ENCODE peak calls at places on chromosomes 12 and 14, in seven cellular contexts. I is spleen, N is tibial artery, G is IMR-90, F is GM23338, V is ovary, Y is mesenchymal stem cell. A is an unnamed sample. For H3K4me1, the result is how much of the 10 kb centered on the place peaks cover.

GRCh38 chr12:100413006-100413405 is 56.1 kb downstream of the SLC17A8 start:
- DNase-seq in I (no peak), N (no peak), G (no peak), F (no peak), V (no peak), Y (no peak), A (no peak)

GRCh38 chr12:76037130-76038105 is 5.8 kb upstream of the PHLDA1 start:
- DNase-seq in I (no peak), N (no peak), G (peak), F (peak), V (peak), Y (peak), A (peak)

GRCh38 chr12:20404576-20405346 is 36.4 kb downstream of the PDE3A start:
- DNase-seq in I (no peak), N (no peak), G (peak), F (no peak), V (peak), Y (no peak), A (no peak)

GRCh38 chr12:65756956-65757511 is 67.2 kb upstream of the HMGA2 start:
- DNase-seq in I (no peak), N (no peak), G (peak), F (no peak), V (no peak), Y (no peak), A (peak)

GRCh38 chr12:43285248-43285647 is 266.8 kb downstream of the ADAMTS20 start:
- DNase-seq in I (no peak), N (no peak), G (peak), F (no peak), V (no peak), Y (peak), A (peak)

GRCh38 chr12:130357729-130358330 is 20.1 kb downstream of the PIWIL1 start:
- DNase-seq in I (no peak), N (no peak), G (no peak), F (no peak), V (no peak), Y (no peak), A (no peak)

GRCh38 chr14:63895510-63895909 is 42.7 kb downstream of the SYNE2 start:
- DNase-seq in I (no peak), N (no peak), G (no peak), F (no peak), V (no peak), Y (no peak), A (no peak)

GRCh38 chr14:77128414-77128891 is 13.1 kb downstream of the ZDHHC22 start:
- DNase-seq in I (no peak), N (no peak), G (no peak), F (no peak), V (no peak), Y (no peak), A (peak)

GRCh38 chr14:70489579-70490175 is 37.7 kb downstream of the ADAM21 start:
- DNase-seq in I (no peak), N (no peak), G (no peak), F (peak), V (no peak), Y (no peak), A (no peak)

GRCh38 chr12:32897276-32897615 is 669 bp upstream of the PKP2 start:
- DNase-seq in I (no peak), N (no peak), G (no peak), F (no peak), V (no peak), Y (no peak), A (no peak)

GRCh38 chr12:83461326-83461985 is 774.8 kb downstream of the TMTC2 start:
- DNase-seq in I (no peak), N (no peak), G (no peak), F (no peak), V (no peak), Y (peak), A (peak)

GRCh38 chr14:90213099-90213748 is 43.1 kb upstream of the PSMC1 start:
- DNase-seq in I (no peak), N (no peak), G (no peak), F (no peak), V (no peak), Y (no peak), A (no peak)

GRCh38 chr14:104680806-104681688 is 8.4 kb upstream of the INF2 start:
- DNase-seq in I (peak), N (peak), G (peak), F (no peak), V (no peak), Y (peak), A (peak)

GRCh38 chr14:62087191-62087590 is 325.0 kb downstream of the SNAPC1 start:
- DNase-seq in I (no peak), N (no peak), G (no peak), F (no peak), V (no peak), Y (no peak), A (no peak)

DNA sequence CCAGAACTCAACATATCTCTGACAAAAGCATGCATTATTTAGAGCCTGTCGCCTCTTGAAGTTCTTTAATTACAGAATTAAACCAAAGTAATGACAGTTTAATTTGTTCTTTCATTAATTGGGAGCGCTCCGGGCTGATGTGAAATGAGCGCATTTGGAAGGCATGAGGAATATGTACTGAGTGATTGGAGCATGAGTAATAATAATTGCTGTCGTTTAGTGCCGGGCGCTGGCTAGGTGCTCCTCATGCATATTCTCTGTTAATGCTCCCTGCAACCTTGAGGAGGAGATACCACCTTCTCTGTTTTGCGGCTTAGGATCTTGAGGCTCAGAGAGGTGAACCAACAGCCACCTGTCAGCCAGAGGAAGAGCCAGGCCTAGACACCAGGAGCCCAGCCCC is 120.5 kb downstream of the SLC25A47 start:
- DNase-seq in I (no peak), N (no peak), G (peak), F (no peak), V (no peak), Y (no peak), A (peak)
- H3K4me1 ChIP-seq in I (under half), N (under half), G (under half), F (under half), V (under half), Y (under half), A (under half)

GRCh38 chr12:39505025-39505424 is 62.1 kb upstream of the KIF21A start:
- DNase-seq in I (no peak), N (no peak), G (no peak), F (peak), V (no peak), Y (no peak), A (peak)

GRCh38 chr12:39499296-39499695 is 56.4 kb upstream of the KIF21A start:
- DNase-seq in I (no peak), N (no peak), G (no peak), F (no peak), V (no peak), Y (no peak), A (no peak)

GRCh38 chr12:39505562-39505961 is 62.6 kb upstream of the KIF21A start:
- DNase-seq in I (no peak), N (no peak), G (no peak), F (no peak), V (no peak), Y (no peak), A (no peak)

GRCh38 chr12:39503445-39503844 is 60.5 kb upstream of the KIF21A start:
- DNase-seq in I (no peak), N (no peak), G (no peak), F (peak), V (no peak), Y (no peak), A (peak)

DNA sequence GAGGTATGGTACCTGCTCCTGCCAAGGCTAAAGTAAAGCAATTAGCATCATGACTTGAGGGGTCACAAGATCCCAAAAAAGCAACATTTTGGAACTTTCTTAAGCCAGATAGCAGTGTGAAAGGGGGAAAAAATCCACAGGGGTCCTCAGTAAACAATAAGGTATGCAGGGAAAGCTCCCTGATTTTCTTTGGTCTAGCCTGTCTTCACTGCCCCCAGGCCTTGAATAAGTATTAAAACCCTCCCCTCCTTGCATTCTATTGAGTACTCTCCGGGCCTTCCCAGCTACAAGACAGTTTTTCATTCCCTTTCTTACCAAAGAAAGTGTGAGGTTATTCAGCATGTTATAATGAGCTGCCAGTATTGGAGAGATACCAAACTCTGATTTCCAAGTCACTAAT is 59.7 kb upstream of the KIF21A start:
- DNase-seq in I (no peak), N (no peak), G (no peak), F (peak), V (no peak), Y (no peak), A (no peak)
- H3K4me1 ChIP-seq in I (under half), N (under half), G (under half), F (under half), V (under half), Y (under half), A (under half)

GRCh38 chr12:125286005-125286727 is 220.9 kb downstream of the AACS start:
- DNase-seq in I (no peak), N (no peak), G (no peak), F (no peak), V (no peak), Y (no peak), A (no peak)
- H3K4me1 ChIP-seq in I (under half), N (under half), G (under half), F (under half), V (under half), Y (under half), A (under half)

GRCh38 chr12:71124833-71125460 is 32.9 kb downstream of the TSPAN8 start:
- DNase-seq in I (no peak), N (no peak), G (no peak), F (no peak), V (no peak), Y (no peak), A (no peak)
- H3K4me1 ChIP-seq in I (under half), N (under half), G (under half), F (under half), V (under half), Y (under half), A (under half)

DNA sequence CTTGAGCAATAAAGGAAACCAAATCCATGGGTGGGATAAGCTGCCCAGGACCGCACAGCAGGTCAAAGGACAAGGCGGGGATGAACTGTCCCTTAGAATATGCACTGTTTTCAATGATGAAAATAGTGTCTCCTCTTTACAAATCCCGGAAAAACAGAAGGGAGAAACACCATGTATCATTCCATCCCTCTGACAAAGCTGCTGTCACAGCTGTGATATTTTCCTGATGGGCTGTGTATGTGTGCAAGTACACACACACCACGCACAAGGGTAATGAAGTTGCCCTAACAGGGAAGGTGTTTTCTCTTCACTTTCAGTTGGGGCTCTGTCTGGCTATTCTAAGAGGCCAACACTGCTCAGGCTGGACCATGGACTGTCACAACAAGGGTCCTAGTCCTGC is 70.2 kb downstream of the ACTN1 start:
- DNase-seq in I (no peak), N (no peak), G (no peak), F (no peak), V (no peak), Y (peak), A (no peak)
- H3K4me1 ChIP-seq in I (under half), N (under half), G (under half), F (under half), V (under half), Y (under half), A (under half)